ENCODE peak calls at places on chromosome 11, in four cellular contexts. R is tibial nerve, V is adrenal gland, C is body of pancreas. L is an unnamed sample.

GRCh38 chr11:116177521-116178220 is 595.1 kb downstream of the BUD13 start:
- DNase-seq in R (no peak), V (no peak), C (no peak), L (no peak)

GRCh38 chr11:128598755-128599154 is 11.4 kb upstream of the ETS1 start:
- DNase-seq in R (no peak), V (no peak), C (no peak), L (no peak)

GRCh38 chr11:108703916-108704315 is 39.0 kb downstream of the DDX10 start:
- DNase-seq in R (no peak), V (no peak), C (no peak), L (no peak)

GRCh38 chr11:19380375-19380774 is 139.6 kb upstream of the E2F8 start:
- DNase-seq in R (no peak), V (peak), C (no peak), L (no peak)

GRCh38 chr11:45684440-45684839 is 19.0 kb upstream of the CHST1 start:
- DNase-seq in R (no peak), V (no peak), C (no peak), L (no peak)

GRCh38 chr11:133934599-133935550 is 21.9 kb downstream of the IGSF9B start:
- DNase-seq in R (peak), V (no peak), C (no peak), L (peak)

GRCh38 chr11:2178906-2179494 is 7.4 kb upstream of the TH start:
- DNase-seq in R (no peak), V (no peak), C (no peak), L (no peak)

GRCh38 chr11:84212467-84213390 is 926.6 kb upstream of the CCDC90B start:
- DNase-seq in R (no peak), V (no peak), C (no peak), L (no peak)

GRCh38 chr11:20014067-20014402 is 146.2 kb downstream of the DBX1 start:
- DNase-seq in R (no peak), V (no peak), C (no peak), L (no peak)

GRCh38 chr11:35955636-35956035 is 11.8 kb downstream of the LDLRAD3 start:
- DNase-seq in R (no peak), V (no peak), C (no peak), L (no peak)

GRCh38 chr11:65442952-65443351 is 20.4 kb downstream of the NEAT1 start:
- DNase-seq in R (no peak), V (peak), C (no peak), L (no peak)
- TF ChIP-seq POLR2A in R (no peak), V (no peak), C (no peak), L (no peak)

DNA sequence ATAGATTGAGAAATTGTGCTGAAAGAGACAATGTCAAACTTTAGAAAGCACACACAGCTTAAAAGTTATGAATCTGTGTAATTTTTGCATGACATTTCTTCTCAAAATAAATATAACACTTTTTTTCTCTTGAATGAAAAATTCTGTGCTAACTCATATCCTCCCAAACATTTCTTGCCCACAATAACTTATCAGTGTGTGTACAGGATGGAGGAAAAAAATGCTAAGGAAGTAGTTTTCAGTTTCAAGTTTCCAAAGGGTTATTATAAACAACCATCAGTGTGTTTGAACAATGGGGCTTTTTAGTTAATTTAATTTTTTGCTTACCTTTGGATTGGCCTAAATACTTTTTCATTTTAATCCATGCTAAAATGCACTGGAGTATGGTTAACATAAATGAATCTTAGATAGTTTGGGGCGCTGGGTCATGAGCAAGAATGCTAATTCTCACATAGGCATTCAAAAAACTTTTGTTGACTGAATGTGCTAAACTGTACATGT is 82.9 kb upstream of the ARHGAP20 start:
- DNase-seq in R (no peak), V (no peak), C (no peak), L (no peak)
- TF ChIP-seq CTCF in R (no peak), V (no peak), C (no peak), L (no peak)

DNA sequence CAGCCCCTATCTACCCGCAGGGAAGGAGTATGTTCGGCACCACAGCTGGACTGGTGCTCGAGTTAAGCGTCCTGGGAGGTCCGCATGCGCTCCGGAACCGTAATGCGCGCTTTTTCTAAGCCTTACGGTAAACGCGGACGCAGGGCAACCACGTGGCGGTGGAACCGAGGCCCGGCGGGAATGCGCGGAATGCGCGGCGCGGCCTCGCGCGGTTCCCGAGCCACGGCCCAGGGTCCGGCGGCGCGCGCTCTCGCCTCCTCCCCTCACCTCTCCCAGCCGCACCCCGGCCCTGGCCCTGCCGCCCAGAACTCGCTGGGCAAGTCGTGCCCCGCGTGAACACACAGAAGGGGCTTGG is 4.5 kb upstream of the CCND1 start:
- DNase-seq in R (peak), V (peak), C (peak), L (peak)
- TF ChIP-seq POLR2A in R (peak), V (no peak), C (peak), L (no peak)

DNA sequence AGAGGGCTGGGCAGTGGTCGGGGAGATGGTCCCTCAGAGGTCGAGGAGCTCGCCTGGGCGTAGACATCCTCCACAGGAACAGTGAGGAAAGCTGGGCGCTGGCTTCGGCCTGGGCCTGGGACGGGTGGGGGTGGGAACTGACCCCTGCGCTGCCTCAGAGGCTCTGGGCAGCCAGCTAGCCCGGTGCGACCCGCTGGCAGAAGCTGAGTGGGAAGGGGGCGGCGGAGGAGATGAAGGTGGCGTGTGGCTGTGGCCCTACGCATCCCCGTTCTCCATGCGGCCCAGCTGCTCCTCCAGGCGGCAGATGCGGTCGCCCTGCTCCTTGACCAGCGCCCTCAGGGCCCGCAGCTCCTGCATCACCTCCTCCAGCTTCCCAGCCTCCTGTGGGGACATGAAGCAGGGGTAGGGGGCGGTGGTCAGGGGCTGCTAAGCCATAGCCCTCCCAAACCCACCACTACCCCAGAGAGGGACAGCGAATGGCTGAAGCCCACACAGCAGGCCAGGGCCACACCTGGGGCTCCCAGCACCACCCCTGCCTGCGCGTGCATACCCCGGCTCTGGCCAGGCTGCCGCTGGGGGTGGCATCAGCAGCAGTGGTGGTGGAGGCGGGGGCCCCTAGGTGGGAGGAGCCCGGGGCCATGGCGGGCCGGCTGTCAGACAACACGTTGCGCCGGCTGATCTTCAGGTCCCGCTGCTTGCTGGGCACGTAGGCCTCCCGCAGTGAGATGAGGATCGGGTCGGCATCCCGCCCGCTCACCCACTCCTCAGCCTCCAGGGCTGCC is 830 bp upstream of the PTPRCAP start:
- DNase-seq in R (no peak), V (no peak), C (no peak), L (no peak)
- TF ChIP-seq CTCF in R (no peak), V (no peak), C (no peak), L (no peak)

GRCh38 chr11:59756496-59756840 is 1.3 kb downstream of the STX3 start:
- DNase-seq in R (no peak), V (no peak), C (no peak), L (no peak)

GRCh38 chr11:59753650-59754493 is 1.3 kb upstream of the STX3 start:
- DNase-seq in R (peak), V (peak), C (peak), L (peak)

GRCh38 chr11:59755701-59756495 is 722 bp downstream of the STX3 start:
- DNase-seq in R (peak), V (peak), C (peak), L (peak)

GRCh38 chr11:59754494-59754858 is 700 bp upstream of the STX3 start:
- DNase-seq in R (no peak), V (no peak), C (peak), L (peak)

GRCh38 chr11:59754859-59755700 is at the start of gene STX3:
- DNase-seq in R (peak), V (peak), C (peak), L (peak)
- TF ChIP-seq POLR2A in R (no peak), V (peak), C (peak), L (no peak)

DNA sequence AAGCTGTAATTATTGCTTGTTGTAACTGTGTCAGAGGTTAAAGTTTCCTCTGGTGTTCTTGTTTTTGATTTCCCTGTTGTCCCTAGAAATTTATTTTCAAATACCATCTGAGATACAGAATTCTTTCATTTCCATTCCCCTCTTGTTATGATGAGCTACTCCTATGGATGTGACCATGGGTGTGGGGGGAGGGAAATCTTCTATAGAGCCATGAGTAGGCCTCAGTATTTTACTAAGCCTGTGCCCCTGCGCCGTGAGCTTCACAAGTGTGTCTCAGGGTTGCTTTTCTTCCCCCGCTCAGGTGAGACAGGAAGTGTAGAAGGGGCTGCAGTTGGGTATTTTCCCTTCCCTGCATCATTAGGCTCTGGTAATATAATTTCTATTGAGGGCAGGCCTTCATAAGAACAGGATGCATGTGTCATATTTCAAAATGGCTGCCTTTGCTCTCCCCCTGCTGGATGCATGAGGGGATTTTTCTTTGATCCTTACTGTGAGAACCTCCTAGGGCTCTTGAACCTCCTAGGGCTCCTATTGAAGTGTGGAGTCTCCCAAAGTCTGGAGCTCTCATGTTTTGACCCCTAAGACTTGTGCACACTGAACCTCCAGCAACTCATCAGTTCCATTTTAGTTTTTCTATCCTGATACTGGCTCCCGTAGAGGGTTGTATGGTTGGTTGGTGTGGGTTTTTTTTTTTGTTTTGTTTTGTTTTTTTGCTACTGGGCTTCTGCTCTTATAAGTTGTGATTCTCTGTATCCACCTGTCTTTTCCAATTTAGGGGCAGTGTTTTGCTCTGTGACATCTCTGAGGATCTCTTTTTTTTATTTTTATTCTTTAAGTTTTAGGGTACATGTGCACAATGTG is 658.2 kb downstream of the NTM start:
- DNase-seq in R (no peak), V (peak), C (peak), L (no peak)
- TF ChIP-seq CTCF in R (peak), V (no peak), C (peak), L (peak)

GRCh38 chr11:27718346-27718852 is 18.1 kb upstream of the BDNF start:
- DNase-seq in R (no peak), V (peak), C (no peak), L (peak)
- TF ChIP-seq POLR2A in R (no peak), V (no peak), C (no peak), L (no peak)

DNA sequence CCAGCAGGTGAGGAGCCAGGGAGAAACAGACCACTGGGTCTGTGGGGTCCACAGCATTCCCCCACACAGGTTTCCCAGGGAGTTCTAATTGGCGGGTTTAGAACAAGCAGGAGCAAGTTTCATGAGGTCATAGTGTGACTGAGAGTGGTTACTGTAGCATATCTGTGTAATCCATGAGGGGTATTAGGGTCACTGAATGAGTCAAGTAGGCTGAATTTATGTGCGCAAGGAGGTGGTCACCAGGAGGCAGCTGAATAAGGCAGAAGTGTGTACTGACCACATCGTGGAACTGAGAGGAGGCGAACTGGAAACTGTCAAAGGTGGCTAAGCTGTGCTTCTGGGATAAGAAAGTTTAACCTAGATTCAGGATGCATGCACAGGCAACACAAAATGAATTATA is 876.0 kb downstream of the METTL15 start:
- DNase-seq in R (no peak), V (no peak), C (no peak), L (no peak)
- TF ChIP-seq CTCF in R (no peak), V (no peak), C (no peak), L (no peak)

DNA sequence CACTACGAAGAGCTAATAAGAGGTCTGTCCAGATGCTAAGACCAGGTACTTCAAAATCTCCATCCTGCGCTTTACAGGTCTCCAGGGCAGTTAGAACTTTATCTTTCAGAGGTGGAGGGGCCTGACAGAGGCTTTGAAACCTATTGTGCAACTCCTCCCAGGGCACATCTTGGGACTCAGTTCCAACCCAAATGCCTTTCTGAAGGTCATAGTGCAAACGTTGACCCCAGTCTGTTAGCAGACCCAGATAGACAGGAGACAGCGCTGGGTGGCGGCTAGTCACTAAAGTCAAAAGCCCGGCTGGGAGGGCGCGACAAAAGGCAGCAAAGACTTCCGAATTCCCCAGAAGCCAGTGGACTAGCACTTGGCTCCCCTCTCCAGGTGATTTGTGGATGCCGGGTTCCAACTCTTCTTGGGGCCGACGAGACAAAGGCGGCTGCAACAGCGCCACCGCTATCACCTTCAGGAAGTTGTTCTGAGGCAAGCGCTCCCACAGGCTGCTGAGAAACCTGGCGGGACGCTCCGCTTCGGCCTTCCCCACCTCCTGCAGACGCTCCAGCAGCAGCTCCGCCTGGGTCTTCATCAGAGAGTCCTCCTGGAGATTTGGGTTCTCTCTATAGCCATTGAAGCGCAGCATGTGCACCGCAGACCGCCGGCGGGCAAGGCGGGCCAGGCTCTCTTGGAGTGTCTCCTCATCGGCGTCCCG is 728 bp downstream of the FANCF start:
- DNase-seq in R (peak), V (peak), C (peak), L (peak)
- TF ChIP-seq POLR2A in R (no peak), V (no peak), C (no peak), L (no peak)

DNA sequence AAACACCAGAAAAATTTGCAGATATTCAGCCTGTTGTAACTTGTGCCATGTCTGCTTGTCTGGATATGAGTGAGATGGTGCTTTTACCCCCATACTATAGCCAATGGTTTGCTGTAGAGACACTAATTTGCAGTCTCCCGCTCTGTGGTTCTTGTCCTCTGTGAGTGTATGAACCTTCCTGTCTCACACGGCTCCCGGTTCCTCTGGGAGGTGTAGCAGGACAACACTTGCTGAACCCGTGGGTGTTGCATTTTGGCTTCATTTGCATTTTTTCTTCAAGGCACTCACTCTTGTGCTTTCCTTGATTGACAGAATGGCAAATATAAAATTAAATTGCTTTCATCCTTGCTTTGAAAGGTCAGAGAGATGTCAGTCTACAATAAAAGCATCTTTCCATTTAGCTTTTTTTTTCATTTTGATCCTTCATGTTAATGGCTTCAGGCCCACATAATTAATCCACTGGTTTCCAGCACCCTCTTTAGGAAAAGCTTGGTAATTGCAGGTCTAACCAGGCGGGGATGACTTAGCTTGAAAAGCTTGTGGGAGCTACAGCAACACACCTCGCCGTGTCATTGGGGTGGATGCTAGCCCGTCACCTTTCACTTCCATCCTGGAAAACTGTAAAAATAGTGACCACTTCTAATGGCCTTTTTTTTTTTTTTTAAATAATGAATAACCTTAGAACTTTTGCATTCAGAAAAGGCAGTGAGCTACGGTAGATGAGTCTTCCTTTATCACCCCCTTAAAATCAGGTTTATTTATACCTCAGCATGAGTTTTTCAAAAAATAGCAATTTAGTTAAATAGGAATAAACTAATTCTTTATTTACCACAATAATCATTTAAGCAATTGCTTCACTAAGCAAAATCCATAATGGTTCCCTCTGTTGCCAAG is 27.4 kb upstream of the ST14 start:
- DNase-seq in R (peak), V (peak), C (peak), L (peak)
- TF ChIP-seq CTCF in R (peak), V (peak), C (peak), L (peak)

L was measured in testis.